ENCODE peak calls at places on chromosome 6, in five cellular contexts. G, S, I, Q and Z are unnamed samples. For H3K4me1 and H3K27me3, the result is how much of the 10 kb centered on the place peaks cover.

GRCh38 chr6:145731432-145731831 is 3.9 kb downstream of the EPM2A start:
- DNase-seq in G (no peak), S (no peak), I (no peak), Q (no peak), Z (no peak)

GRCh38 chr6:168883410-168884049 is 370.1 kb downstream of the THBS2 start:
- DNase-seq in G (no peak), S (no peak), I (no peak), Q (no peak), Z (no peak)

GRCh38 chr6:72651967-72652956 is 30.4 kb downstream of the KCNQ5 start:
- DNase-seq in G (no peak), S (no peak), I (no peak), Q (no peak), Z (no peak)

GRCh38 chr6:163958646-163959045 is 544.1 kb downstream of the QKI start:
- DNase-seq in G (no peak), S (no peak), I (peak), Q (no peak), Z (no peak)

GRCh38 chr6:26459023-26459810 is 1.5 kb downstream of the BTN2A1 start:
- DNase-seq in G (no peak), S (no peak), I (no peak), Q (no peak), Z (no peak)

GRCh38 chr6:40295251-40295949 is 291.8 kb downstream of the LRFN2 start:
- DNase-seq in G (no peak), S (no peak), I (no peak), Q (no peak), Z (no peak)

GRCh38 chr6:139545474-139546116 is 171.1 kb upstream of the CITED2 start:
- DNase-seq in G (no peak), S (no peak), I (no peak), Q (no peak), Z (no peak)

GRCh38 chr6:79230149-79230548 is 4.3 kb downstream of the HMGN3 start:
- DNase-seq in G (no peak), S (no peak), I (no peak), Q (no peak), Z (no peak)

GRCh38 chr6:100435299-100435698 is 29.4 kb downstream of the SIM1 start:
- DNase-seq in G (no peak), S (no peak), I (no peak), Q (no peak), Z (no peak)

GRCh38 chr6:144559865-144560603 is 274.9 kb downstream of the UTRN start:
- DNase-seq in G (no peak), S (no peak), I (no peak), Q (no peak), Z (no peak)

GRCh38 chr6:157994126-157994795 is 12.6 kb downstream of the SYNJ2 start:
- DNase-seq in G (peak), S (peak), I (no peak), Q (no peak), Z (no peak)

GRCh38 chr6:147142684-147143245 is 61.5 kb upstream of the STXBP5 start:
- DNase-seq in G (no peak), S (no peak), I (no peak), Q (no peak), Z (no peak)

GRCh38 chr6:167572106-167572505 is 247.2 kb downstream of the TTLL2 start:
- DNase-seq in G (no peak), S (no peak), I (no peak), Q (no peak), Z (no peak)

GRCh38 chr6:127821431-127821830 is 79.4 kb downstream of the THEMIS start:
- DNase-seq in G (no peak), S (no peak), I (no peak), Q (no peak), Z (no peak)

GRCh38 chr6:20875369-20875963 is 341.2 kb downstream of the CDKAL1 start:
- DNase-seq in G (no peak), S (no peak), I (no peak), Q (no peak), Z (no peak)

GRCh38 chr6:54282186-54282585 is 26.1 kb upstream of the TINAG start:
- DNase-seq in G (no peak), S (no peak), I (no peak), Q (no peak), Z (no peak)

GRCh38 chr6:40599580-40599979 is 12.4 kb upstream of the LRFN2 start:
- DNase-seq in G (peak), S (no peak), I (no peak), Q (no peak), Z (no peak)

GRCh38 chr6:31037692-31038091 is 27.4 kb downstream of the MUC22 start:
- DNase-seq in G (no peak), S (no peak), I (no peak), Q (no peak), Z (no peak)

GRCh38 chr6:73042892-73043291 is 182.4 kb downstream of the KHDC1L start:
- DNase-seq in G (no peak), S (no peak), I (no peak), Q (no peak), Z (no peak)

GRCh38 chr6:8855411-8855810 is 420.1 kb upstream of the SLC35B3 start:
- DNase-seq in G (no peak), S (no peak), I (no peak), Q (no peak), Z (no peak)

GRCh38 chr6:161749576-161749975 is 475.7 kb upstream of the AGPAT4 start:
- DNase-seq in G (no peak), S (no peak), I (no peak), Q (no peak), Z (no peak)

GRCh38 chr6:90286884-90287488 is 9.7 kb downstream of the BACH2 start:
- DNase-seq in G (no peak), S (no peak), I (peak), Q (no peak), Z (peak)

GRCh38 chr6:136503303-136503702 is 46.9 kb downstream of the MAP7 start:
- DNase-seq in G (no peak), S (no peak), I (no peak), Q (no peak), Z (no peak)
- H3K4me1 ChIP-seq in G (under half), S (under half), I (under half), Q (under half), Z (under half)

GRCh38 chr6:34145161-34146020 is 496 bp downstream of the GRM4 start:
- DNase-seq in G (peak), S (no peak), I (no peak), Q (peak), Z (no peak)
- H3K27me3 ChIP-seq in G (under half), S (under half), I (under half), Q (under half), Z (half or more)

GRCh38 chr6:17250237-17250636 is 30.9 kb upstream of the RBM24 start:
- DNase-seq in G (no peak), S (no peak), I (no peak), Q (no peak), Z (no peak)

GRCh38 chr6:17251953-17252352 is 29.2 kb upstream of the RBM24 start:
- DNase-seq in G (no peak), S (no peak), I (no peak), Q (no peak), Z (no peak)
- H3K4me1 ChIP-seq in G (under half), S (under half), I (under half), Q (under half), Z (under half)

DNA sequence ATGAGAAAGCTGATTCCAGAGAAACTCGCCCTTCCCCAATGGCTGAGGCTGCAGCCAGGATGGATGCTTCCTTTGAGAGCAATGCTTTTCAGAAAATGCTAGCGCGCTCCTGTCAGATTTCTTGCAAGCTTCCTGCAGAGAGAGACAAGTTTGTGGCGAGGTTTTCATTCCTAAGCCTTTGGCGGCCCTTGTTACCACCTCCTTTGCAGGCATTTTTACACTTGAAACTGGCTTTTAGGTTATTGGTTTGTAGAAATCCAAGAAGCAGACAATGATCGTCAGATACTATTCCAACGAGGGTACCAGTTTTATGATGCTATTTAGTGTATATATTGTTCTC is 1.1 kb downstream of the FNDC1 start:
- DNase-seq in G (no peak), S (no peak), I (no peak), Q (no peak), Z (no peak)
- H3K27me3 ChIP-seq in G (under half), S (under half), I (half or more), Q (under half), Z (half or more)

GRCh38 chr6:18416341-18416679 is 29.2 kb downstream of the RNF144B start:
- DNase-seq in G (no peak), S (no peak), I (no peak), Q (no peak), Z (no peak)

GRCh38 chr6:18423426-18423825 is 36.3 kb downstream of the RNF144B start:
- DNase-seq in G (no peak), S (no peak), I (no peak), Q (no peak), Z (no peak)

GRCh38 chr6:18425218-18425617 is 38.1 kb downstream of the RNF144B start:
- DNase-seq in G (no peak), S (no peak), I (no peak), Q (no peak), Z (no peak)

GRCh38 chr6:18424201-18424600 is 37.1 kb downstream of the RNF144B start:
- DNase-seq in G (no peak), S (no peak), I (no peak), Q (no peak), Z (no peak)

GRCh38 chr6:18422136-18422535 is 35.0 kb downstream of the RNF144B start:
- DNase-seq in G (no peak), S (no peak), I (no peak), Q (no peak), Z (no peak)
- H3K4me1 ChIP-seq in G (under half), S (under half), I (under half), Q (half or more), Z (under half)

GRCh38 chr6:137487181-137487910 is 6.8 kb downstream of the OLIG3 start:
- DNase-seq in G (no peak), S (no peak), I (no peak), Q (no peak), Z (no peak)
- H3K27me3 ChIP-seq in G (under half), S (under half), I (half or more), Q (under half), Z (half or more)

GRCh38 chr6:75203721-75204120 is 2.1 kb downstream of the COL12A1 start:
- DNase-seq in G (no peak), S (no peak), I (no peak), Q (no peak), Z (no peak)
- H3K4me1 ChIP-seq in G (under half), S (under half), I (under half), Q (under half), Z (under half)

GRCh38 chr6:119661078-119661477 is 311.5 kb upstream of the MAN1A1 start:
- DNase-seq in G (no peak), S (no peak), I (no peak), Q (no peak), Z (no peak)

GRCh38 chr6:119661628-119662027 is 312.1 kb upstream of the MAN1A1 start:
- DNase-seq in G (no peak), S (no peak), I (no peak), Q (no peak), Z (no peak)

GRCh38 chr6:119653329-119653728 is 303.8 kb upstream of the MAN1A1 start:
- DNase-seq in G (no peak), S (no peak), I (no peak), Q (no peak), Z (no peak)

GRCh38 chr6:119655124-119655523 is 305.6 kb upstream of the MAN1A1 start:
- DNase-seq in G (no peak), S (no peak), I (no peak), Q (no peak), Z (no peak)

DNA sequence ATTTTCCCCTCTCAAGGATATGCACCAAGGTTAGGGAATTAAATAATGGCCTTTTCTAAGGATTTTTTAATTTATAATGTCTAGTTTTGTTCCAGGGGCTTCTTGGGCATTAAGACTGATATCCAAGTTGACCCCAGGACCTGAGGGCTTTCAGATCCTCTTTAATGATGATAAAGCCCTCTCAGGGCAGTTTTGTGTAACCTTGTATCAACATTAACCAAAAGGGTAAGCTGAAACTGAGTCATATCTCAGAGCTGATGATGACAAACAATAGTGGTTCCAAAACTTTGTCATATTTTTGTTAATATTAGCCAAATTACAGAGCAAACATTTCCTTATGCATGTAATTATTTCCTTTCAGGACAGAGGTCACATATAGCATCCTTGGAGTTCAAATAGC is 309.4 kb upstream of the MAN1A1 start:
- DNase-seq in G (no peak), S (no peak), I (no peak), Q (no peak), Z (no peak)
- H3K27me3 ChIP-seq in G (under half), S (under half), I (under half), Q (under half), Z (under half)

DNA sequence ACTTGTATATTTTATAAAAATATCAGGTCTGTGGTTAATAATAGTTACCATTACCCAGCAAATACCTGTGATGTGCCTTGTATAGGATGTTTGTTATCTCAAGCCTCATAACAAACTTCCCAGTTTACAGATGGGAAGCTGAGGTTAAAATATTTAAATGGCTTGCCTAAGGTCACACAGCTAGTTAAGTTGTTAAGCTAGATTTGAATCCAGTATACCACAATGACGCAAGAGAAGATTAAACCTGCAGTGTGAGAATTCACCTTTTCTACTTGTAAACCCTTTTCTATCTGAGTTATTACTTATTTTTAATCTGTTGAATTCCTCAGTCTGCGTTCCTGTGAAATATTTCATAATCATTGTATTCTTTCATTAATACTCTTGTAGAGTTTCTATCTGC is 4.9 kb downstream of the DSP start:
- DNase-seq in G (no peak), S (no peak), I (no peak), Q (no peak), Z (no peak)
- H3K4me1 ChIP-seq in G (half or more), S (under half), I (under half), Q (under half), Z (under half)

GRCh38 chr6:45493761-45494160 is 116.0 kb upstream of the SUPT3H start:
- DNase-seq in G (no peak), S (no peak), I (no peak), Q (no peak), Z (no peak)
- H3K27me3 ChIP-seq in G (under half), S (under half), I (under half), Q (under half), Z (under half)